ENCODE peak calls at places on chromosome 14, in seven cellular contexts. One of them, this sample, is unnamed.

GRCh38 chr14:67680121-67680602 is 5.7 kb upstream of the VTI1B start:
- DNase-seq in epithelial cell of esophagus: peak; percentile 92
- DNase-seq in BJ: no peak
- DNase-seq in NCI-H446 treated with DMSO at 0.1 percent for 48 hours: no peak
- DNase-seq in activated CD8-positive, alpha-beta memory T cell treated with anti-CD3 and anti-CD28 coated beads for 24 hours: no peak
- DNase-seq in effector memory CD4-positive, alpha-beta T cell: no peak
- DNase-seq in amniotic stem cell: peak; percentile 52
- DNase-seq in this sample: no peak

GRCh38 chr14:76662580-76662979 is 98.7 kb upstream of the VASH1 start:
- DNase-seq in epithelial cell of esophagus: no peak
- DNase-seq in BJ: no peak
- DNase-seq in NCI-H446 treated with DMSO at 0.1 percent for 48 hours: no peak
- DNase-seq in activated CD8-positive, alpha-beta memory T cell treated with anti-CD3 and anti-CD28 coated beads for 24 hours: no peak
- DNase-seq in effector memory CD4-positive, alpha-beta T cell: no peak
- DNase-seq in amniotic stem cell: no peak
- DNase-seq in this sample: no peak

GRCh38 chr14:99562848-99563748 is 40.9 kb downstream of the CCDC85C start:
- DNase-seq in epithelial cell of esophagus: no peak
- DNase-seq in BJ: no peak
- DNase-seq in NCI-H446 treated with DMSO at 0.1 percent for 48 hours: peak; percentile 72
- DNase-seq in activated CD8-positive, alpha-beta memory T cell treated with anti-CD3 and anti-CD28 coated beads for 24 hours: no peak
- DNase-seq in effector memory CD4-positive, alpha-beta T cell: no peak
- DNase-seq in amniotic stem cell: no peak
- DNase-seq in this sample: peak; percentile 58

GRCh38 chr14:49769171-49769570 is 1.2 kb downstream of the KLHDC2 start:
- DNase-seq in epithelial cell of esophagus: peak; percentile 22
- DNase-seq in BJ: peak; percentile 28
- DNase-seq in NCI-H446 treated with DMSO at 0.1 percent for 48 hours: no peak
- DNase-seq in activated CD8-positive, alpha-beta memory T cell treated with anti-CD3 and anti-CD28 coated beads for 24 hours: no peak
- DNase-seq in effector memory CD4-positive, alpha-beta T cell: no peak
- DNase-seq in amniotic stem cell: no peak
- DNase-seq in this sample: no peak

GRCh38 chr14:87252103-87252502 is 740.9 kb downstream of the GALC start:
- DNase-seq in epithelial cell of esophagus: peak; percentile 59
- DNase-seq in BJ: no peak
- DNase-seq in NCI-H446 treated with DMSO at 0.1 percent for 48 hours: no peak
- DNase-seq in activated CD8-positive, alpha-beta memory T cell treated with anti-CD3 and anti-CD28 coated beads for 24 hours: no peak
- DNase-seq in effector memory CD4-positive, alpha-beta T cell: no peak
- DNase-seq in amniotic stem cell: no peak
- DNase-seq in this sample: no peak

GRCh38 chr14:21307641-21308040 is 27.8 kb downstream of the RPGRIP1 start:
- DNase-seq in epithelial cell of esophagus: no peak
- DNase-seq in BJ: no peak
- DNase-seq in NCI-H446 treated with DMSO at 0.1 percent for 48 hours: no peak
- DNase-seq in activated CD8-positive, alpha-beta memory T cell treated with anti-CD3 and anti-CD28 coated beads for 24 hours: no peak
- DNase-seq in effector memory CD4-positive, alpha-beta T cell: no peak
- DNase-seq in amniotic stem cell: no peak
- DNase-seq in this sample: no peak

GRCh38 chr14:91956616-91957015 is 9.1 kb upstream of the FBLN5 start:
- DNase-seq in epithelial cell of esophagus: peak; percentile 5
- DNase-seq in BJ: no peak
- DNase-seq in NCI-H446 treated with DMSO at 0.1 percent for 48 hours: no peak
- DNase-seq in activated CD8-positive, alpha-beta memory T cell treated with anti-CD3 and anti-CD28 coated beads for 24 hours: no peak
- DNase-seq in effector memory CD4-positive, alpha-beta T cell: no peak
- DNase-seq in amniotic stem cell: no peak
- DNase-seq in this sample: no peak

GRCh38 chr14:51035611-51036192 is 59.2 kb downstream of the TRIM9 start:
- DNase-seq in epithelial cell of esophagus: peak; percentile 66
- DNase-seq in BJ: no peak
- DNase-seq in NCI-H446 treated with DMSO at 0.1 percent for 48 hours: no peak
- DNase-seq in activated CD8-positive, alpha-beta memory T cell treated with anti-CD3 and anti-CD28 coated beads for 24 hours: no peak
- DNase-seq in effector memory CD4-positive, alpha-beta T cell: no peak
- DNase-seq in amniotic stem cell: no peak
- DNase-seq in this sample: no peak

GRCh38 chr14:99592933-99593753 is 10.9 kb downstream of the CCDC85C start:
- DNase-seq in epithelial cell of esophagus: no peak
- DNase-seq in BJ: no peak
- DNase-seq in NCI-H446 treated with DMSO at 0.1 percent for 48 hours: no peak
- DNase-seq in activated CD8-positive, alpha-beta memory T cell treated with anti-CD3 and anti-CD28 coated beads for 24 hours: no peak
- DNase-seq in effector memory CD4-positive, alpha-beta T cell: no peak
- DNase-seq in amniotic stem cell: no peak
- DNase-seq in this sample: no peak

GRCh38 chr14:26794731-26795130 is 196.9 kb upstream of the NOVA1 start:
- DNase-seq in epithelial cell of esophagus: peak; percentile 17
- DNase-seq in BJ: no peak
- DNase-seq in NCI-H446 treated with DMSO at 0.1 percent for 48 hours: no peak
- DNase-seq in activated CD8-positive, alpha-beta memory T cell treated with anti-CD3 and anti-CD28 coated beads for 24 hours: no peak
- DNase-seq in effector memory CD4-positive, alpha-beta T cell: no peak
- DNase-seq in amniotic stem cell: no peak
- DNase-seq in this sample: no peak

GRCh38 chr14:30223385-30223785 is 295.7 kb upstream of the PRKD1 start:
- DNase-seq in epithelial cell of esophagus: peak; percentile 84
- DNase-seq in BJ: peak; percentile 46
- DNase-seq in NCI-H446 treated with DMSO at 0.1 percent for 48 hours: peak; percentile 74
- DNase-seq in activated CD8-positive, alpha-beta memory T cell treated with anti-CD3 and anti-CD28 coated beads for 24 hours: no peak
- DNase-seq in effector memory CD4-positive, alpha-beta T cell: no peak
- DNase-seq in amniotic stem cell: peak; percentile 64
- DNase-seq in this sample: peak; percentile 37

GRCh38 chr14:95356245-95356850 is 36.6 kb upstream of the CLMN start:
- DNase-seq in epithelial cell of esophagus: no peak
- DNase-seq in BJ: no peak
- DNase-seq in NCI-H446 treated with DMSO at 0.1 percent for 48 hours: no peak
- DNase-seq in activated CD8-positive, alpha-beta memory T cell treated with anti-CD3 and anti-CD28 coated beads for 24 hours: peak; percentile 7
- DNase-seq in effector memory CD4-positive, alpha-beta T cell: no peak
- DNase-seq in amniotic stem cell: no peak
- DNase-seq in this sample: no peak

GRCh38 chr14:29749327-29749726 is 178.3 kb downstream of the PRKD1 start:
- DNase-seq in epithelial cell of esophagus: no peak
- DNase-seq in BJ: peak; percentile 28
- DNase-seq in NCI-H446 treated with DMSO at 0.1 percent for 48 hours: no peak
- DNase-seq in activated CD8-positive, alpha-beta memory T cell treated with anti-CD3 and anti-CD28 coated beads for 24 hours: no peak
- DNase-seq in effector memory CD4-positive, alpha-beta T cell: no peak
- DNase-seq in amniotic stem cell: no peak
- DNase-seq in this sample: no peak